ENCODE peak calls at places on chromosomes 5 and 9, in nine cellular contexts. G is suprapubic skin, S is ovary, Z is A549, U is transverse colon, X is tibial nerve, C is sigmoid colon, E is stomach, W is H1. M is an unnamed sample. For H3K4me1, the result is how much of the 10 kb centered on the place peaks cover.

GRCh38 chr9:103078581-103078980 is 83.4 kb downstream of the CYLC2 start:
- DNase-seq in G (no peak), S (no peak), Z (no peak), U (no peak), X (no peak), C (no peak), E (no peak), W (no peak), M (no peak)

GRCh38 chr9:109901191-109901590 is 121.2 kb downstream of the PALM2AKAP2 start:
- DNase-seq in G (no peak), S (no peak), Z (no peak), U (no peak), X (no peak), C (no peak), E (no peak), W (no peak), M (no peak)

GRCh38 chr5:85931220-85931619 is 686.5 kb upstream of the COX7C start:
- DNase-seq in G (no peak), S (no peak), Z (no peak), U (no peak), X (no peak), C (no peak), E (no peak), W (no peak), M (no peak)

GRCh38 chr5:43312699-43313034 is 545 bp downstream of the HMGCS1 start:
- DNase-seq in G (no peak), S (no peak), Z (no peak), U (no peak), X (no peak), C (no peak), E (no peak), W (no peak), M (no peak)

GRCh38 chr5:122870219-122870856 is 24.9 kb downstream of the SNX24 start:
- DNase-seq in G (no peak), S (no peak), Z (no peak), U (no peak), X (no peak), C (no peak), E (no peak), W (no peak), M (no peak)

GRCh38 chr9:26975728-26976707 is 19.8 kb downstream of the IFT74 start:
- DNase-seq in G (no peak), S (no peak), Z (peak), U (peak), X (peak), C (no peak), E (peak), W (peak), M (no peak)

GRCh38 chr9:113278840-113279239 is 3.4 kb downstream of the PRPF4 start:
- DNase-seq in G (no peak), S (no peak), Z (no peak), U (no peak), X (no peak), C (no peak), E (no peak), W (no peak), M (no peak)

GRCh38 chr9:99826579-99826978 is 4.9 kb downstream of the NR4A3 start:
- DNase-seq in G (no peak), S (no peak), Z (no peak), U (no peak), X (no peak), C (no peak), E (no peak), W (no peak), M (peak)

GRCh38 chr9:20683351-20684034 is 566 bp upstream of the FOCAD start:
- DNase-seq in G (peak), S (peak), Z (peak), U (peak), X (peak), C (peak), E (peak), W (no peak), M (peak)

GRCh38 chr9:87336407-87336806 is 161.3 kb upstream of the DAPK1 start:
- DNase-seq in G (no peak), S (no peak), Z (peak), U (no peak), X (no peak), C (no peak), E (no peak), W (no peak), M (peak)

GRCh38 chr9:35726876-35727438 is 5.0 kb downstream of the TLN1 start:
- DNase-seq in G (no peak), S (no peak), Z (peak), U (peak), X (no peak), C (peak), E (no peak), W (no peak), M (no peak)

GRCh38 chr5:54837939-54838457 is 147.4 kb downstream of the ESM1 start:
- DNase-seq in G (no peak), S (no peak), Z (no peak), U (no peak), X (no peak), C (no peak), E (no peak), W (no peak), M (no peak)

GRCh38 chr9:109843651-109844050 is 63.7 kb downstream of the PALM2AKAP2 start:
- DNase-seq in G (no peak), S (no peak), Z (no peak), U (no peak), X (no peak), C (no peak), E (no peak), W (no peak), M (no peak)

GRCh38 chr9:116693233-116693731 is 6.2 kb downstream of the TRIM32 start:
- DNase-seq in G (no peak), S (no peak), Z (no peak), U (no peak), X (no peak), C (no peak), E (no peak), W (no peak), M (no peak)

GRCh38 chr9:30172206-30172605 is 2212.2 kb upstream of the ACO1 start:
- DNase-seq in G (no peak), S (no peak), Z (no peak), U (no peak), X (no peak), C (no peak), E (no peak), W (no peak), M (no peak)

GRCh38 chr5:7179364-7179763 is 216.6 kb upstream of the ADCY2 start:
- DNase-seq in G (no peak), S (no peak), Z (no peak), U (no peak), X (no peak), C (no peak), E (no peak), W (no peak), M (no peak)

GRCh38 chr5:73764586-73764985 is 138.6 kb downstream of the ARHGEF28 start:
- DNase-seq in G (no peak), S (no peak), Z (peak), U (no peak), X (no peak), C (no peak), E (no peak), W (no peak), M (no peak)

GRCh38 chr5:118007262-118007661 is 981.1 kb downstream of the DTWD2 start:
- DNase-seq in G (no peak), S (no peak), Z (no peak), U (no peak), X (no peak), C (no peak), E (no peak), W (no peak), M (no peak)

GRCh38 chr9:133119461-133120342 is 1.3 kb downstream of the RALGDS start:
- DNase-seq in G (peak), S (no peak), Z (no peak), U (no peak), X (no peak), C (peak), E (no peak), W (no peak), M (no peak)

GRCh38 chr5:149930060-149930753 is 14.4 kb downstream of the PDE6A start:
- DNase-seq in G (no peak), S (no peak), Z (no peak), U (no peak), X (no peak), C (no peak), E (no peak), W (no peak), M (no peak)

GRCh38 chr5:137470111-137470920 is 28.8 kb downstream of the SPOCK1 start:
- DNase-seq in G (peak), S (no peak), Z (peak), U (no peak), X (peak), C (peak), E (no peak), W (no peak), M (no peak)

GRCh38 chr5:157802747-157803146 is 56.2 kb downstream of the CLINT1 start:
- DNase-seq in G (no peak), S (no peak), Z (peak), U (no peak), X (no peak), C (no peak), E (no peak), W (no peak), M (no peak)

GRCh38 chr9:72915659-72916058 is 37.2 kb downstream of the ALDH1A1 start:
- DNase-seq in G (no peak), S (no peak), Z (no peak), U (no peak), X (no peak), C (no peak), E (no peak), W (no peak), M (no peak)

GRCh38 chr9:2126331-2126789 is 111.2 kb downstream of the SMARCA2 start:
- DNase-seq in G (no peak), S (peak), Z (no peak), U (no peak), X (peak), C (peak), E (no peak), W (no peak), M (no peak)

GRCh38 chr9:130668694-130669093 is 4.3 kb downstream of the PRDM12 start:
- DNase-seq in G (no peak), S (no peak), Z (no peak), U (no peak), X (no peak), C (no peak), E (no peak), W (no peak), M (no peak)

GRCh38 chr5:143435207-143435657 is 31.7 kb upstream of the NR3C1 start:
- DNase-seq in G (no peak), S (no peak), Z (no peak), U (peak), X (peak), C (no peak), E (no peak), W (no peak), M (no peak)
- H3K4me1 ChIP-seq in G (under half), S (under half), Z (half or more), U (under half), X (under half), C (under half), E (under half), W (under half), M (under half)

GRCh38 chr5:132258102-132259060 is 885 bp downstream of the PDLIM4 start:
- DNase-seq in G (peak), S (peak), Z (no peak), U (peak), X (peak), C (peak), E (no peak), W (no peak), M (no peak)

GRCh38 chr5:132260051-132260450 is 2.6 kb downstream of the PDLIM4 start:
- DNase-seq in G (no peak), S (no peak), Z (no peak), U (no peak), X (no peak), C (no peak), E (no peak), W (no peak), M (no peak)

GRCh38 chr5:132257131-132258101 is at the start of gene PDLIM4:
- DNase-seq in G (peak), S (peak), Z (no peak), U (peak), X (no peak), C (peak), E (no peak), W (no peak), M (no peak)

GRCh38 chr5:132260714-132261615 is 3.5 kb downstream of the PDLIM4 start:
- DNase-seq in G (peak), S (peak), Z (no peak), U (peak), X (peak), C (peak), E (peak), W (no peak), M (no peak)

DNA sequence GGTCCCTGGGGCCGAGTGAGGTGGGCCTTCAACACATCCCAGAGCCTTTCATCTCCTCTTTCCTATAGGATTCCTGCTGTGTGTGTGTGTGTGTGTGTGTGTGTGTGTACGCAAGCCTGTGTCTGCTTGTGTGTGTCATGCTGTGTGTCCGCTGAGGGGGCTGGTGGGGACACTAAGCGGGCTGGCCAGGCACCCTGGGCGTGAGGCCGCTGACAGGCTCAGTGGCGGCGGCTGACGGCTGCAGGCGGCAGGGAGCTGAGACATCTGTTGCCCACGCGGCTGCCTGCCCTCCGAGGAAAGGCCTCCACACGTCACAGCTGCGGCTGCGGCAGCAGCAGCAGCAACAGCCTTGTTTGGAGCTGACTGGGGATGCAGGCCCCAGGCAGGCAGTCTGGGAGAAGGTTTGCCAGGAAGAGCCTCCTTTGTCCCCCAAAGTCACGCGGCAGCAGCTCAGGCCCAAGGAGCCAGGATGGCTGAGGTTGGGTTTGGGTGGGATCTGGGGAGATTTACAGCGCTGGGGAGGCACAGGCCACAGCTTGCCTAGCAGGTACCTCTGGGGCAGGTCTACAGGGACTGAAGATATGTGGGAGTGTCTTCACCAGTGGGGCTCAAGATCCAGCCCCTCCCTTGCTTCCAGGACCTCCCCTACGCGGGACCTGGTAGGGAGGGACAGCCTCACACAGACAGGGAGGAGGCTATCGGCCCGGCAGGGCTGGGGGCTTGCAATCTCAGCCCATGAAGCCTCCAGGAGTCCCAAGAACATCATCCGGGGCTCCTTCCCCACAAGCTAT is 1.8 kb downstream of the PDLIM4 start:
- DNase-seq in G (peak), S (peak), Z (no peak), U (peak), X (peak), C (peak), E (peak), W (no peak), M (no peak)
- TF ChIP-seq POLR2A in G (peak), S (peak), Z (no peak), U (peak), X (peak), C (peak), E (no peak), W (no peak), M (peak)

DNA sequence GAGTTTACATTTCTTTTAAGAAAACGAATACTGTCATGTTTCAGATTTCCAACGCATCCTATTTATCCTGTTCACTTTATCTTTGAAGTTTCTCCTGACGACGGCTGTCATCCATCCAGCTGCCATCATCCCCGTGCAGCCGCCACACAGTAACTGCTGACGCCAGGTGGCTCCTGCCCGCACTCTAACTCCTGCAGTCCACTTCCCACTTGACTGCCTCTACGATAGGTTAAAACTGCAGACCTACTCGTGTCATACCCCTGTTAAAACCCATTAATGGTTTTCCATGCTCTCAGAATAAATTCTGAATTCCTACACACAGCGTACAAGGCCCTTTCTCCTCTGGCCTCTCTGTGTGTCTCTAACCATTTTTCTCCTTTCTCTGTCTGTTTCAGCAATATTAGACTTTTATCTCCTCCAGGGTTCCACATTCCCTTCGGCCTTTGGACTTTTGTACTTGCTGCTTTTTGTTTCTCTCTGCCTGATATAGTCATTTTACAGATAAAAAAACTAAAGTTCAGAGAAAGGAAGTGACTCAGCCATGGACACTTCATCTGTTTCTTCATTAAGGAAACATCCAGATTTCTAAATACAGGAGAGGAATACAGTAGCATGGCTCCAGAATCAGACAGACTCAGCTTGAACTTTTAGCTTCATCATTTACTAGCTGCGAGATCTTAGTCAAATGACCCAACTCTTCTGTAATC is 84.9 kb downstream of the ADAMTS12 start:
- DNase-seq in G (no peak), S (no peak), Z (no peak), U (no peak), X (no peak), C (no peak), E (no peak), W (no peak), M (peak)
- TF ChIP-seq EP300 in G (no peak), S (no peak), Z (no peak), U (no peak), X (no peak), C (no peak), E (no peak), W (no peak), M (no peak)

DNA sequence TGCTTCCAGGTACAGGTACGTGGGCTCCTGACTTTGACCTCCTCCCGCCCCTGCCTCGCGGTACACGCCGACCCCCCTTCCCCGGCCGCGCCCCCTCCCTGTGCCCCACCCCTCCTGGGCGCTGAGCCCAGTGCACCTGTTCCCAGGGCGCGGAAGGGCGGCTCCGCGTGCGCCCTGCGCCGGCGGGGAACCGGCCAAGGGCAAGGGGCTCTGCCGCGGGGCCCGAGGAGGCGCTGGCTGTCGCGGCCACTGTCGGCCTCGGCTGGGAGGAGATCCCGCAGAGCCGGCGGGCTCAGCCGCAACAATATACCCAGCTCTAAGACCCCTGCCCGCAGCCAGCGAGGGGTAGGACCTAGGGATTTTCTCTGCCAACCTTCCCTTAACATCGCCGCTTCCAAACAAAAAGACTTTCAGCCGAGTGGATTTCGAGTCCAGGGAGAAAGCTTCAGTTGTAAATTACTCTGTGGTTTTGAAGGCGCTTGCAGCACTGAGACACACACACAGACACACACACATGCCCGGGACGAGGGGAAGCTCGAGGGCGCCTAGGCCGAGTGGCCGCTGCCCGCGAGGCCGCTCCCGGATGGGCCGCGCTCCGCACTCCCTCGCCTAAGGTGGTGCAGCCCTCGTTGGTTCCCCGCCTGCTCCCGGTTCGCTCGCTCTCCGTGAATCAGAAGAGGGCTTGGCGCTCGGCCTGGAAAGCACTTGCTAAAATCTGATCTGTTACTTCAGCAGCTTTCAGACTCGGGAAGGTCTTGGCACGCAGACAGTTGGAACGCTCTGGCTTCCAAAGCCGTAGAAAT is 1.2 kb downstream of the FGF18 start:
- DNase-seq in G (peak), S (peak), Z (no peak), U (peak), X (peak), C (peak), E (peak), W (no peak), M (peak)
- H3K4me1 ChIP-seq in G (under half), S (under half), Z (under half), U (under half), X (under half), C (under half), E (under half), W (under half), M (under half)

DNA sequence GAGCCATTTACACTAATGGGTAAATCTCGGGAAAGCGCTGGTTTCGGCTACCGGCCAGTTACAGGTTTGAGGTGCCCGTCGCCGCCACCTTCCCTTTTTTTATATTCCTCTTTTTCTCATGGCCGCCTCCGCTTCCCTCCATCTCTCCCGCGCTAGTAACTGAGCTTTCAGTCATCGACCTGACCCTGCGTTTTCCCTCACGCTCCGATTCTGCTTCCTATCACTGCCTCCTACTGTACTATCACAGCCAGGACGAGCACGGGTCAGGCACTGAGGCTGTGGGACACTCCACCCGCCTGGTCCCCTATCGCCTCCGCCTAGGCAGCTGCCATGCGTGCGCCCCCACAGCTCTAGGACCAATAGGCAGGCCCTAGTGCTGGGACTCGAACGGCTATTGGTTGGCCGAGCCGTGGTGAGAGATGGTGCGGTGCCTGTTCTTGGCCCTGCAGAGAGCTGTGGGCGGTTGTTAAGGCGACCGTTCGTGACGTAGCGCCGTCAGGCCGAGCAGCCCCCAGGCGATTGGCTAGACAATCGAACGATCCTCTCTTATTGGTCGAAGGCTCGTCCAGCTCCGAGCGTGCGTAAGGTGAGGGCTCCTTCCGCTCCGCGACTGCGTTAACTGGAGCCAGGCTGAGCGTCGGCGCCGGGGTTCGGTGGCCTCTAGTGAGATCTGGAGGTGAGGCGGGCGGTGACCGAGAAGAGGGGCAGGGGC is at the start of gene HMGCR:
- DNase-seq in G (peak), S (peak), Z (peak), U (peak), X (peak), C (peak), E (peak), W (peak), M (peak)
- TF ChIP-seq POLR2A in G (no peak), S (peak), Z (peak), U (peak), X (peak), C (peak), E (peak), W (peak), M (no peak)

DNA sequence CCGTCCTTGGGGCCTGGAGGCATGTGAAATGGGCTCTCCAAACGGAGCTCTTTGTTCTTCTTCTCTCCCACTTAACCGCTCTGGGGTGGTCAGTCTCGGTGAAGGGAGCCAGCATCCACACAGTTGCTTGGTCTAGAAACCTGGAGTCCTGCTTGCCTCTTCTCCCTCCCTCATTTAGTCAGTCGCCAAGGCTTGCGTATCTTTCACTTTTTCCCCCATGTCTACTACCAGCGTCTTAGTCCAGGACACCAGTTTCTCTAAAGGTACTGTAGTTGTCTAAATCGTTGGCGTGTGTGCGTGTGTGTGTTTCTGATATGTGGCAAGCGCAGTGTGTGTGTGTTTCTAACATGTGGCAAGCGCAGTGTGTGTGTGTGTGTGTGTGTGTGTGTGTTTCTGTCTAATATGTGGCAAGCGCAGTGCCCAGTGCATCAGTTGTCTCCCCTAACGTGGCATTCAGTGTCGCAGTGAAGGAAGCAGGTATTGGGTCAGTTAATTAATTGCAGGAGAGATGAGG is 638 bp downstream of the ATP6V1G1 start:
- DNase-seq in G (no peak), S (no peak), Z (peak), U (no peak), X (peak), C (no peak), E (no peak), W (no peak), M (peak)
- TF ChIP-seq EP300 in G (no peak), S (no peak), Z (no peak), U (no peak), X (no peak), C (no peak), E (no peak), W (no peak), M (no peak)